ENCODE peak calls at places on chromosomes 7 and 10, in four cellular contexts. One of them, this sample, is unnamed.

GRCh38 chr7:154729056-154729455 is 273.9 kb downstream of the PAXIP1 start:
- DNase-seq in K562: no peak
- DNase-seq in A549: no peak
- DNase-seq in HepG2: no peak
- DNase-seq in this sample: no peak

GRCh38 chr7:1083729-1084657 is 3.9 kb upstream of the GPER1 start:
- DNase-seq in A549: no peak
- DNase-seq in K562: no peak
- DNase-seq in HepG2: no peak
- DNase-seq in this sample: no peak

GRCh38 chr7:44087914-44088838 is 5.8 kb upstream of the POLM start:
- DNase-seq in K562: no peak
- DNase-seq in HepG2: no peak
- DNase-seq in A549: no peak
- DNase-seq in this sample: no peak

GRCh38 chr10:82813856-82814255 is 938.9 kb downstream of the NRG3 start:
- DNase-seq in HepG2: peak
- DNase-seq in K562: no peak
- DNase-seq in A549: no peak
- DNase-seq in this sample: no peak

GRCh38 chr7:388023-388355 is 98.0 kb downstream of the FOXL3 start:
- DNase-seq in A549: no peak
- DNase-seq in HepG2: no peak
- DNase-seq in K562: no peak
- DNase-seq in this sample: peak

GRCh38 chr10:28938745-28939144 is 261.4 kb downstream of the BAMBI start:
- DNase-seq in A549: no peak
- DNase-seq in K562: no peak
- DNase-seq in HepG2: no peak
- DNase-seq in this sample: no peak

GRCh38 chr7:5393328-5393727 is 30.3 kb downstream of the TNRC18 start:
- DNase-seq in K562: no peak
- DNase-seq in HepG2: no peak
- DNase-seq in A549: no peak
- DNase-seq in this sample: no peak

GRCh38 chr7:148031019-148031418 is 559.5 kb upstream of the C7orf33 start:
- DNase-seq in K562: no peak
- DNase-seq in HepG2: no peak
- DNase-seq in A549: no peak
- DNase-seq in this sample: no peak

GRCh38 chr7:3238525-3239210 is 62.4 kb upstream of the SDK1 start:
- DNase-seq in HepG2: no peak
- DNase-seq in K562: no peak
- DNase-seq in A549: no peak
- DNase-seq in this sample: no peak

GRCh38 chr10:15369642-15370211 is 1.4 kb downstream of the FAM171A1 start:
- DNase-seq in A549: no peak
- DNase-seq in K562: no peak
- DNase-seq in HepG2: no peak
- DNase-seq in this sample: peak

GRCh38 chr7:142348921-142349401 is 91.1 kb upstream of the PRSS58 start:
- DNase-seq in HepG2: no peak
- DNase-seq in A549: no peak
- DNase-seq in K562: no peak
- DNase-seq in this sample: no peak

GRCh38 chr10:119688033-119688508 is 36.9 kb downstream of the BAG3 start:
- DNase-seq in A549: no peak
- DNase-seq in HepG2: peak
- DNase-seq in K562: no peak
- DNase-seq in this sample: no peak

GRCh38 chr10:132690821-132691610 is 94.9 kb downstream of the NKX6-2 start:
- DNase-seq in K562: no peak
- DNase-seq in HepG2: no peak
- DNase-seq in A549: no peak
- DNase-seq in this sample: peak

GRCh38 chr10:101001225-101002035 is 1.8 kb downstream of the LZTS2 start:
- DNase-seq in HepG2: no peak
- DNase-seq in K562: no peak
- DNase-seq in A549: no peak
- DNase-seq in this sample: no peak

GRCh38 chr10:95467162-95467599 is 94.0 kb downstream of the SORBS1 start:
- DNase-seq in A549: no peak
- DNase-seq in K562: peak
- DNase-seq in HepG2: peak
- DNase-seq in this sample: peak

GRCh38 chr10:33937259-33937658 is 602.8 kb upstream of the NRP1 start:
- DNase-seq in A549: no peak
- DNase-seq in HepG2: no peak
- DNase-seq in K562: no peak
- DNase-seq in this sample: no peak

GRCh38 chr7:155269766-155270585 is 27.7 kb upstream of the INSIG1 start:
- DNase-seq in HepG2: peak
- DNase-seq in A549: no peak
- DNase-seq in K562: no peak
- DNase-seq in this sample: no peak

GRCh38 chr7:127252736-127253288 is at the start of gene GRM8:
- DNase-seq in A549: peak
- DNase-seq in K562: peak
- DNase-seq in HepG2: peak
- DNase-seq in this sample: peak

GRCh38 chr7:158771-159170 is 33.6 kb upstream of the FAM20C start:
- DNase-seq in K562: no peak
- DNase-seq in A549: no peak
- DNase-seq in HepG2: no peak
- DNase-seq in this sample: no peak

GRCh38 chr7:127056202-127056601 is 196.5 kb downstream of the GRM8 start:
- DNase-seq in K562: no peak
- DNase-seq in A549: no peak
- DNase-seq in HepG2: no peak
- DNase-seq in this sample: no peak

GRCh38 chr7:1638113-1638726 is 31.9 kb upstream of the ELFN1 start:
- DNase-seq in K562: no peak
- DNase-seq in HepG2: no peak
- DNase-seq in A549: no peak
- DNase-seq in this sample: no peak

GRCh38 chr10:31816318-31816717 is 112.3 kb downstream of the ARHGAP12 start:
- DNase-seq in K562: no peak
- DNase-seq in A549: no peak
- DNase-seq in HepG2: peak
- DNase-seq in this sample: no peak

GRCh38 chr10:133280391-133281059 is 3.9 kb upstream of the ADAM8 start:
- DNase-seq in K562: no peak
- DNase-seq in HepG2: no peak
- DNase-seq in A549: no peak
- DNase-seq in this sample: no peak

GRCh38 chr10:121935702-121936101 is 7.9 kb upstream of the ATE1 start:
- DNase-seq in A549: no peak
- DNase-seq in K562: no peak
- DNase-seq in HepG2: peak
- DNase-seq in this sample: no peak

GRCh38 chr10:93436577-93436976 is 45.6 kb downstream of the MYOF start:
- DNase-seq in K562: no peak
- DNase-seq in HepG2: no peak
- DNase-seq in A549: no peak
- DNase-seq in this sample: no peak

GRCh38 chr10:80471715-80472233 is 17.7 kb downstream of the TSPAN14 start:
- DNase-seq in A549: no peak
- DNase-seq in K562: no peak
- DNase-seq in HepG2: no peak
- DNase-seq in this sample: no peak

GRCh38 chr7:36970551-36971514 is 246.5 kb upstream of the AOAH start:
- DNase-seq in A549: no peak
- DNase-seq in K562: no peak
- DNase-seq in HepG2: peak
- DNase-seq in this sample: no peak

GRCh38 chr10:69088471-69088769 is 517 bp downstream of the SRGN start:
- DNase-seq in HepG2: no peak
- DNase-seq in A549: no peak
- DNase-seq in K562: no peak
- DNase-seq in this sample: no peak

GRCh38 chr10:30422981-30423654 is 10.9 kb upstream of the MAP3K8 start:
- DNase-seq in K562: no peak
- DNase-seq in HepG2: peak
- DNase-seq in A549: peak
- DNase-seq in this sample: peak

GRCh38 chr10:61796785-61797184 is 104.7 kb upstream of the ARID5B start:
- DNase-seq in A549: no peak
- DNase-seq in K562: no peak
- DNase-seq in HepG2: no peak
- DNase-seq in this sample: no peak

GRCh38 chr7:157845203-157845810 is 508.5 kb downstream of the DNAJB6 start:
- DNase-seq in K562: no peak
- DNase-seq in HepG2: no peak
- DNase-seq in A549: no peak
- DNase-seq in this sample: no peak

GRCh38 chr10:131690805-131691239 is 210.0 kb upstream of the PPP2R2D start:
- DNase-seq in HepG2: no peak
- DNase-seq in A549: no peak
- DNase-seq in K562: no peak
- DNase-seq in this sample: no peak

GRCh38 chr10:62805139-62806092 is 896 bp downstream of the ADO start:
- DNase-seq in A549: peak
- DNase-seq in K562: peak
- DNase-seq in HepG2: peak
- DNase-seq in this sample: peak

GRCh38 chr10:88195841-88196240 is 332.4 kb downstream of the PTEN start:
- DNase-seq in K562: no peak
- DNase-seq in HepG2: no peak
- DNase-seq in A549: no peak
- DNase-seq in this sample: no peak

GRCh38 chr7:155885162-155886160 is 73.2 kb upstream of the SHH start:
- DNase-seq in A549: peak
- DNase-seq in K562: no peak
- DNase-seq in HepG2: no peak
- DNase-seq in this sample: no peak

GRCh38 chr7:109179601-109180000 is 609.9 kb downstream of the DNAJB9 start:
- DNase-seq in A549: no peak
- DNase-seq in HepG2: no peak
- DNase-seq in K562: no peak
- DNase-seq in this sample: no peak
- TF ChIP-seq NR3C1 in A549: no peak
- TF ChIP-seq NR3C1 in HepG2: no peak
- TF ChIP-seq NR3C1 in K562: no peak
- TF ChIP-seq NR3C1 in this sample: no peak

DNA sequence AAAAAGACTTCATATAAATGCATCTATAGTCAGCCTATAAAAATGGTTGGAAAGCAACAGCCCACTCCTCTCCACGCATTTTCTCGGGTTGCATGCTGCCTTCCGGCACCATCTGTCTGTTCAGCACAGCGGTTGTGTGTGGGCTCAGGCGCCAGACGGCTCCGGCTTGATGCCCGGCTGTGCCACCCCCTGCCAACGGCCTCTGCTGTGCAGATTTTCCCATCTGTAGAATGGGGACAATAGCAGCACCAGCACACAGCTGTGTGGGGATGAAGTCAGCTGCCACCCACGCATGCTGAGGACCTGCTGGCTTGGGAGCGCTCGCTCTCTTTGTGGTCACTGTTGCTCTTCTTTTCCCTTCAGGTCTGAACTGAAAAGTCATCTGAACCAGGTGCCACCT is 19.5 kb downstream of the PRKAG2 start:
- DNase-seq in A549: no peak
- DNase-seq in K562: no peak
- DNase-seq in HepG2: no peak
- DNase-seq in this sample: no peak
- TF ChIP-seq NR3C1 in A549: no peak
- TF ChIP-seq NR3C1 in K562: no peak
- TF ChIP-seq NR3C1 in HepG2: no peak
- TF ChIP-seq NR3C1 in this sample: no peak

GRCh38 chr10:58998924-58999713 is 177.3 kb upstream of the PHYHIPL start:
- DNase-seq in K562: no peak
- DNase-seq in HepG2: no peak
- DNase-seq in A549: no peak
- DNase-seq in this sample: no peak
- TF ChIP-seq NR3C1 in K562: no peak
- TF ChIP-seq NR3C1 in HepG2: no peak
- TF ChIP-seq NR3C1 in A549: no peak
- TF ChIP-seq NR3C1 in this sample: no peak

GRCh38 chr7:29080803-29081202 is 65.5 kb downstream of the CPVL start:
- DNase-seq in HepG2: no peak
- DNase-seq in A549: no peak
- DNase-seq in K562: no peak
- DNase-seq in this sample: no peak

GRCh38 chr7:29086545-29086944 is 59.8 kb downstream of the CPVL start:
- DNase-seq in HepG2: no peak
- DNase-seq in A549: no peak
- DNase-seq in K562: no peak
- DNase-seq in this sample: no peak

GRCh38 chr7:29087840-29088169 is 58.5 kb downstream of the CPVL start:
- DNase-seq in A549: no peak
- DNase-seq in HepG2: no peak
- DNase-seq in K562: no peak
- DNase-seq in this sample: no peak

GRCh38 chr7:29084832-29085231 is 61.5 kb downstream of the CPVL start:
- DNase-seq in A549: no peak
- DNase-seq in HepG2: no peak
- DNase-seq in K562: no peak
- DNase-seq in this sample: no peak
- TF ChIP-seq NR3C1 in A549: no peak
- TF ChIP-seq NR3C1 in HepG2: no peak
- TF ChIP-seq NR3C1 in K562: no peak
- TF ChIP-seq NR3C1 in this sample: no peak

This sample was measured in WTC11.